ENCODE peak calls at places on chromosomes 1 and 21, in four cellular contexts. O, P, R and N are unnamed samples.

GRCh38 chr1:156406229-156406628 is 37.2 kb downstream of the RHBG start:
- DNase-seq in O (no peak), P (no peak), R (no peak), N (no peak)

GRCh38 chr1:202152399-202152798 is 7.9 kb upstream of the ARL8A start:
- DNase-seq in O (no peak), P (no peak), R (no peak), N (no peak)

GRCh38 chr1:200426196-200426595 is 16.4 kb upstream of the ZNF281 start:
- DNase-seq in O (no peak), P (no peak), R (no peak), N (no peak)

GRCh38 chr1:211761400-211761799 is 69.2 kb downstream of the LPGAT1 start:
- DNase-seq in O (no peak), P (no peak), R (no peak), N (no peak)

GRCh38 chr1:62439652-62440371 is 3.0 kb downstream of the USP1 start:
- DNase-seq in O (no peak), P (peak; percentile 27), R (peak; percentile 43), N (no peak)

GRCh38 chr1:156195853-156196252 is 1.9 kb downstream of the SLC25A44 start:
- DNase-seq in O (no peak), P (no peak), R (no peak), N (no peak)

GRCh38 chr1:80258659-80259058 is 1252.1 kb upstream of the ADGRL4 start:
- DNase-seq in O (no peak), P (no peak), R (no peak), N (no peak)

GRCh38 chr1:208030320-208031091 is 119.6 kb upstream of the CD34 start:
- DNase-seq in O (no peak), P (no peak), R (no peak), N (no peak)

GRCh38 chr1:54173681-54174080 is 20.9 kb upstream of the CDCP2 start:
- DNase-seq in O (no peak), P (no peak), R (no peak), N (no peak)

GRCh38 chr1:241356519-241357365 is at the start of gene RGS7:
- DNase-seq in O (peak; percentile 61), P (no peak), R (peak; percentile 4), N (peak; percentile 85)

GRCh38 chr1:9989773-9990172 is 7.3 kb upstream of the RBP7 start:
- DNase-seq in O (no peak), P (no peak), R (no peak), N (no peak)

GRCh38 chr1:234612352-234613127 is 2.6 kb upstream of the IRF2BP2 start:
- DNase-seq in O (peak; percentile 40), P (peak; percentile 98), R (peak; percentile 100), N (peak; percentile 75)

GRCh38 chr1:166182281-166182680 is 15.5 kb upstream of the FAM78B start:
- DNase-seq in O (no peak), P (no peak), R (no peak), N (no peak)

GRCh38 chr1:236394905-236395779 is 1.1 kb downstream of the EDARADD start:
- DNase-seq in O (peak; percentile 62), P (peak; percentile 87), R (no peak), N (peak; percentile 70)

GRCh38 chr1:72366473-72366872 is 84.1 kb upstream of the NEGR1 start:
- DNase-seq in O (no peak), P (no peak), R (peak; percentile 48), N (no peak)

GRCh38 chr21:15687208-15687607 is 42.6 kb upstream of the USP25 start:
- DNase-seq in O (no peak), P (no peak), R (no peak), N (no peak)

GRCh38 chr1:150927629-150928028 is 1.5 kb downstream of the SETDB1 start:
- DNase-seq in O (no peak), P (no peak), R (no peak), N (no peak)

GRCh38 chr21:26171310-26172100 is 935 bp upstream of the APP start:
- DNase-seq in O (no peak), P (no peak), R (no peak), N (no peak)

GRCh38 chr21:26177741-26178452 is 7.3 kb upstream of the APP start:
- DNase-seq in O (no peak), P (no peak), R (no peak), N (no peak)

GRCh38 chr21:26179501-26179900 is 8.9 kb upstream of the APP start:
- DNase-seq in O (no peak), P (no peak), R (no peak), N (no peak)

GRCh38 chr21:26177187-26177586 is 6.6 kb upstream of the APP start:
- DNase-seq in O (no peak), P (no peak), R (no peak), N (no peak)
- TF ChIP-seq ELF4 in O (no peak), P (no peak), R (no peak), N (no peak)

DNA sequence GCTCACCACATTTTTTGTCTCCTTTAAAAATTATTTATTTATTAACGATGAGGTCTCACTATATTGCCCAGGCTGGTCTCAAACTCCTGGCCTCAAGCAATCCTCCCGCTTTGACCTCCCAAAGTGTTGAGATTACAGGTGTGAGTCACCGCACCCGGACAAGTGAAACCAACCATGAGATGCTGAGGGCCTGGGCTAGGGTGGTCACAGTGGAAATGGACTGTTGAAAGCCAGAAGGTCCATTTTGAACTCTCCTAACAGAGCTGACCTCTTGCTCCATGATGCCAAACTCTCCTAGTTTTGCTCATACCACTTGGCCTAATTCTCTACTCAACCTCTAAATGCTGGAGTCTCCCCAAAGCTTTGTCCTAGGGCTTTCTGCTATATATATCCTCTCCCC is 109.1 kb downstream of the SLC45A1 start:
- DNase-seq in O (no peak), P (no peak), R (no peak), N (no peak)
- TF ChIP-seq ELF4 in O (no peak), P (no peak), R (no peak), N (no peak)

DNA sequence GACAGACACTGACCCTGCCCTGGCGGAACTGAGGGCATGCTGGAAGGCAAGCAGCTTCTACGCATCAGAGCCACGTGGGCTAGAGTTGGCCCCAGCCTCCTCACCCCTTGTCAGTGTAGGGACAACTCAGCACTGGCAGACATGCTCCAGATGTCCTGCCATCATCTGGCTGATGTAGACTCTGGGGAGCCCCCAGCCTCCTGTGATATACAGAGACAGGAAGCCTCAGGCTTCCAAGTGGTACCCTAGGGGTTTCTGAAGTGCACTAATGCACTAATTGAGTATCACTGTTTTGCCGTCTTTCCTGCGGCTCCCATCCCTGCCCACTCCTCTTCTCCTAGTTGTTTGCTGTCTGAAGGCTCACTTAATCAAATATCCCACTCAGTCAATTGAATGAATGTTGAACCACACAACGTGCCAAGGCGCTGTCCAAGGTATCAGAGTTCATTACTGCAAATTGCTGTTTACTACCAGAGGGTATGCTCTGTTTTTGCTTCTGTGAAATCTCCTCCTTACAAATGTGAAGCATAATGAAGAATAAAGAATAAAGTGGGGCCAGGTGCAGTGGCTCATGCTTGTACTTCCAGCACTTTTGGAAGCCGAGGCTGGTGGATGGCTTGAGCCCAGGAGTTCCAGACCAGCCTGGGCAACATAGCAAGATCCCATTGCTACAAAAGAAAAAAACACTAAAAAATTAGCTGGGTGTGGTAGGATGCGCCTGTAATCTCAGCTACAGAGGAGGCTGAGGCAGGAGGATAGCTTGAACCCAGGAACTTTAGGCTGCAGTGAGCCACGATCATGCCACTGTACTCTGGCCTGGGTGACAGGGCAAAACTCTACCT is 76.4 kb upstream of the ZBTB18 start:
- DNase-seq in O (no peak), P (no peak), R (no peak), N (no peak)
- TF ChIP-seq ELF4 in O (no peak), P (no peak), R (no peak), N (no peak)

DNA sequence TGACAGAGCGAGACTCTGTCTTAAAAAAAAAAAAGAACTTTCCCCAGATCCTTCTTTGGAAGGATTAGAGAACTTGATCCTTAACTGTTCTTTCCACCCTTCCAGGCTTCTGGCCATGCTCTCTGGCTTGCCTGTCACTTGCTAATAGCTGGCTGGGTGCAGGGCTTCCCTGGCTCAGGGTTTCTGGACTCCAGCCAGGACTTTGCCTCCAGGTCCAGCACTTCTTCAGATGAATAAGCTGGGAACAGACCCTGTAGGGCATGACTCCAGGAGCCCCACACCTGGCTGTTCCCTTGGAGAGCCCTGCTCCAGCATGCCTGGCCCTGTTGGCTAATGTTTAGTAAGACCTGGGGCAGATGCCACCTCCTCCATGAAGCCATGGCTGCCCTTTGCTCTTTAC is 3.3 kb upstream of the NT5C1A start:
- DNase-seq in O (no peak), P (no peak), R (no peak), N (no peak)
- TF ChIP-seq ELF4 in O (no peak), P (no peak), R (no peak), N (no peak)

GRCh38 chr1:17333081-17333480 is 25.1 kb downstream of the PADI4 start:
- DNase-seq in O (no peak), P (no peak), R (no peak), N (no peak)

GRCh38 chr1:17338706-17339493 is 30.9 kb downstream of the PADI4 start:
- DNase-seq in O (no peak), P (peak; percentile 34), R (no peak), N (no peak)

GRCh38 chr1:17340358-17340757 is 31.6 kb upstream of the PADI6 start:
- DNase-seq in O (no peak), P (no peak), R (no peak), N (no peak)

GRCh38 chr1:17339521-17339920 is 31.5 kb downstream of the PADI4 start:
- DNase-seq in O (no peak), P (no peak), R (no peak), N (no peak)

GRCh38 chr1:17335821-17336718 is 28.1 kb downstream of the PADI4 start:
- DNase-seq in O (peak; percentile 91), P (peak; percentile 81), R (peak; percentile 42), N (peak; percentile 74)
- TF ChIP-seq ELF4 in O (no peak), P (no peak), R (no peak), N (no peak)